ENCODE peak calls at places on chromosomes 12 and 14, in nine cellular contexts. G is pancreas, B is adrenal gland, D is IMR-90, C is Calu3, O is MCF 10A, Z is SK-N-SH, E is PC-3, I is astrocyte of the cerebellum. V is an unnamed sample.

GRCh38 chr12:24379493-24379892 is 430.0 kb upstream of the SOX5 start:
- DNase-seq in G (no peak), B (no peak), D (no peak), C (no peak), O (no peak), Z (no peak), E (no peak), I (no peak), V (no peak)

GRCh38 chr14:99603965-99604765 is at the start of gene CCDC85C:
- DNase-seq in G (peak; percentile 96), B (peak; percentile 93), D (peak; percentile 94), C (peak; percentile 98), O (peak; percentile 94), Z (peak; percentile 100), E (peak; percentile 98), I (peak; percentile 86), V (peak; percentile 99)

GRCh38 chr12:5280091-5280490 is 151.8 kb upstream of the NTF3 start:
- DNase-seq in G (no peak), B (no peak), D (no peak), C (no peak), O (no peak), Z (no peak), E (no peak), I (no peak), V (no peak)

GRCh38 chr14:101819251-101819990 is 57.9 kb downstream of the PPP2R5C start:
- DNase-seq in G (no peak), B (no peak), D (no peak), C (no peak), O (no peak), Z (no peak), E (no peak), I (no peak), V (no peak)

GRCh38 chr12:67452119-67452805 is 183.1 kb downstream of the CAND1 start:
- DNase-seq in G (no peak), B (no peak), D (no peak), C (no peak), O (no peak), Z (no peak), E (no peak), I (no peak), V (no peak)

GRCh38 chr12:63930971-63931370 is 86.5 kb downstream of the SRGAP1 start:
- DNase-seq in G (no peak), B (no peak), D (peak; percentile 72), C (no peak), O (peak; percentile 51), Z (no peak), E (no peak), I (no peak), V (no peak)

GRCh38 chr12:32993404-32993803 is 96.8 kb upstream of the PKP2 start:
- DNase-seq in G (no peak), B (no peak), D (no peak), C (no peak), O (no peak), Z (no peak), E (peak; percentile 63), I (no peak), V (no peak)

GRCh38 chr14:35285168-35285990 is 6.8 kb upstream of the PSMA6 start:
- DNase-seq in G (no peak), B (no peak), D (peak; percentile 8), C (no peak), O (no peak), Z (no peak), E (peak; percentile 33), I (no peak), V (no peak)

GRCh38 chr12:113189361-113189760 is 3.8 kb downstream of the RITA1 start:
- DNase-seq in G (no peak), B (no peak), D (no peak), C (no peak), O (peak; percentile 89), Z (no peak), E (no peak), I (no peak), V (no peak)

DNA sequence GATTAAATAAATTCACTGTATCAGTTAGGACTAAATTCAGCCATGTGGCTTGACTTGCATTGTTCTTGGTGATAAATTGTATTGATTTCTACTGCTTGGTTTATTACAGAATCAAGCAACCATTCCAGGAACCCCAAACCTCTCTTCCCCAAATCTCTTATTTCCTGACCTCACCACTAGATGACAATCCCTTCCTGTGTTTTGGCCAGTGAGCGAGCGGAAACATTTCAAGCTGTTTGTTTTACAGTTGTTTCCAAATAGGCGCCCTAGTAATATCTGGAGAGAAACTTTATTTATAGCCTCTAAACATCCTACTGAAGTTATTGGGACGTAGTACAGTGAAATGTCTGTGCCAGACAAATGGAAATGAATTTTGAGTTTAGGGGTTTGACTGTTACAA is 161.1 kb downstream of the SNAPC1 start:
- DNase-seq in G (no peak), B (no peak), D (peak; percentile 63), C (no peak), O (peak; percentile 26), Z (no peak), E (peak; percentile 72), I (no peak), V (no peak)
- TF ChIP-seq CTCF in G (peak; percentile 17), B (no peak), D (peak; percentile 81), C (no peak), O (peak; percentile 37), Z (no peak), E (peak; percentile 92), I (peak; percentile 21), V (no peak)

DNA sequence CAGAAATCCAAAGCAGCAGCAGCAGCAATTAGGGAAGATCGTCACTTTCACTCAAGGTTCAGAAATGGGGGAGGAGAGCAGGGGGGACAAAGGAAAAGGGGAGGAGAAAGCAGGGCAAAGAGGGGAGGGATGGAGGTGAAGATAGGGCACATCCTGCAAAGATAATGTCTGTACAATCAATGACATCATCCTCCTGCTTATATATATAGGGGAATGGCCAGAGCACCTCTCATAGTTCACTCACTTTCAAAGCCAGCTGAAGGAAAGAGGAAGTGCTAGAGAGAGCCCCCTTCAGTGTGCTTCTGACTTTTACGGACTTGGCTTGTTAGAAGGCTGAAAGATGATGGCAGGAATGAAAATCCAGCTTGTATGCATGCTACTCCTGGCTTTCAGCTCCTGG is at the start of gene NTS:
- DNase-seq in G (no peak), B (no peak), D (no peak), C (no peak), O (no peak), Z (no peak), E (peak; percentile 15), I (no peak), V (peak; percentile 11)
- TF ChIP-seq CTCF in G (no peak), B (no peak), D (no peak), C (no peak), O (no peak), Z (no peak), E (peak; percentile 10), I (peak; percentile 17), V (no peak)

GRCh38 chr12:62472472-62472871 is 5.8 kb downstream of the MON2 start:
- DNase-seq in G (no peak), B (no peak), D (no peak), C (no peak), O (no peak), Z (no peak), E (peak; percentile 7), I (no peak), V (no peak)
- TF ChIP-seq CTCF in G (no peak), B (no peak), D (no peak), C (no peak), O (no peak), Z (no peak), E (peak; percentile 26), I (no peak), V (no peak)

GRCh38 chr14:74400328-74400727 is 25.7 kb downstream of the SYNDIG1L start:
- DNase-seq in G (no peak), B (no peak), D (no peak), C (peak; percentile 16), O (no peak), Z (no peak), E (no peak), I (no peak), V (peak; percentile 31)
- TF ChIP-seq CTCF in G (no peak), B (no peak), D (no peak), C (no peak), O (no peak), Z (no peak), E (no peak), I (peak; percentile 8), V (no peak)

GRCh38 chr12:3493225-3494049 is 2.4 kb downstream of the PRMT8 start:
- DNase-seq in G (no peak), B (no peak), D (no peak), C (no peak), O (no peak), Z (peak; percentile 65), E (no peak), I (no peak), V (no peak)

GRCh38 chr12:3491938-3492867 is 1.2 kb downstream of the PRMT8 start:
- DNase-seq in G (peak; percentile 63), B (peak; percentile 48), D (peak; percentile 32), C (peak; percentile 46), O (peak; percentile 40), Z (peak; percentile 80), E (peak; percentile 46), I (peak; percentile 20), V (peak; percentile 87)

GRCh38 chr12:3492868-3493224 is 1.8 kb downstream of the PRMT8 start:
- DNase-seq in G (no peak), B (no peak), D (no peak), C (no peak), O (no peak), Z (no peak), E (no peak), I (no peak), V (no peak)

DNA sequence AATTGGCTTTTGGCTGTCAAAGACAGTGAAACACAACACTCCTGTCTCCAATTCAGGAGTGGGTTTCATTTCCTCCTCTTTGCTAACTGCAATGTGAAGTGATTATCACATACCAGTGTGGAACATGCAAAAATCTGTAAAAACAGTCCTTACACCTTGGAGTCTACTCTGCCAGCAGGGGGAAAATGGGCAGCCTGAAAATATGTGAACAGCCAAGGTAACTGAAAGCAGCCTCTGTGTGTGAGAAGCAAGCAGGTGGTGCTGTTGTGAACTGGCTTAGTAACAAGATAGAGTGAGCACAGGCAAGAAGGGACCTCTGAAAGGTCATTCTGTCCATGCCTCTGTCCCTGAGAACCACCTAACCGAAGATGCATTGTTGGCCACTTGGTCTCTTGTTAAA is 6.0 kb downstream of the PRMT8 start:
- DNase-seq in G (peak; percentile 70), B (no peak), D (no peak), C (peak; percentile 40), O (peak; percentile 29), Z (peak; percentile 36), E (peak; percentile 42), I (no peak), V (peak; percentile 20)
- TF ChIP-seq CTCF in G (peak; percentile 11), B (no peak), D (no peak), C (peak; percentile 11), O (peak; percentile 29), Z (peak; percentile 10), E (peak; percentile 45), I (no peak), V (peak; percentile 28)

DNA sequence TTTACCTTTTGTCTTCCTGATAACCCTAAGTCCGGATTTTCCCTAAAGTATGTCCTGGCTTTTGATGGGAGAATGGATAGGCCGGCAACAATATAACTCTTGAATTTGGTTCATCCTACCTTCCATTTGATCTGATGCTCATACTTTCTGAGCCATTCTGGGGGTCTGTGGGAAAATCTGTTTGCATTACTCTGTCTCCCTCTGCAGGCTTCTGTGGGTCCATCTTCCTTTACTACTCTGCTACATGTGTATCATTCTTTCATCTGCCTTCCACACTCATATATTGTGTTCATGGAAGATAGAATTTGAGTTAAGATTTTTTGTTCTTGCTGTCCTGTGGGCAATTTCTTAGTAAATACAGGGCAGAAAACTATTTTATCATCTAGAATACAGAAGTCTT is 101.5 kb downstream of the NAV3 start:
- DNase-seq in G (no peak), B (no peak), D (no peak), C (no peak), O (no peak), Z (peak; percentile 3), E (no peak), I (no peak), V (no peak)
- TF ChIP-seq CTCF in G (no peak), B (no peak), D (no peak), C (no peak), O (no peak), Z (peak; percentile 45), E (peak; percentile 50), I (peak; percentile 23), V (no peak)

V was measured in endothelial cell.